ENCODE peak calls at places on chromosomes 12 and 14, in nine cellular contexts. L is EL; U is ELF-1; C is HT1080; F is HuH-7.5; R is ureter; G is Daoy; Z is activated T-cell treated with anti-CD3 and anti-CD28 coated beads, Interleukin-2, amount 50 U/mL, for 1 hour; D is ovary. E is an unnamed sample.

GRCh38 chr12:10959777-10960176 is 20.7 kb upstream of the TAS2R14 start:
- DNase-seq in L (no peak), U (no peak), C (no peak), F (no peak), R (no peak), G (no peak), Z (no peak), D (no peak), E (no peak)

GRCh38 chr12:64900540-64900939 is 76.1 kb downstream of the TBC1D30 start:
- DNase-seq in L (peak), U (no peak), C (peak), F (no peak), R (no peak), G (peak), Z (no peak), D (no peak), E (no peak)

GRCh38 chr14:68675233-68675577 is 117.7 kb downstream of the ZFP36L1 start:
- DNase-seq in L (peak), U (no peak), C (peak), F (no peak), R (no peak), G (peak), Z (no peak), D (no peak), E (no peak)

GRCh38 chr14:48937796-48938195 is 648.4 kb downstream of the RPS29 start:
- DNase-seq in L (no peak), U (peak), C (peak), F (no peak), R (no peak), G (no peak), Z (no peak), D (no peak), E (no peak)

GRCh38 chr12:20125259-20125919 is 242.9 kb upstream of the PDE3A start:
- DNase-seq in L (no peak), U (no peak), C (no peak), F (no peak), R (no peak), G (no peak), Z (no peak), D (no peak), E (no peak)

GRCh38 chr12:113135178-113136127 is at the start of gene RASAL1:
- DNase-seq in L (no peak), U (peak), C (no peak), F (no peak), R (no peak), G (peak), Z (peak), D (no peak), E (peak)

GRCh38 chr12:16389594-16389993 is 42.1 kb downstream of the MGST1 start:
- DNase-seq in L (peak), U (no peak), C (peak), F (no peak), R (no peak), G (peak), Z (no peak), D (no peak), E (no peak)

GRCh38 chr14:104393199-104393897 is 186.2 kb upstream of the C14orf180 start:
- DNase-seq in L (no peak), U (no peak), C (no peak), F (no peak), R (peak), G (no peak), Z (no peak), D (no peak), E (no peak)

GRCh38 chr12:24360057-24360456 is 410.6 kb upstream of the SOX5 start:
- DNase-seq in L (no peak), U (no peak), C (no peak), F (no peak), R (no peak), G (no peak), Z (no peak), D (no peak), E (no peak)

GRCh38 chr12:95323204-95323603 is 105.6 kb downstream of the VEZT start:
- DNase-seq in L (peak), U (no peak), C (no peak), F (no peak), R (no peak), G (no peak), Z (no peak), D (no peak), E (no peak)

GRCh38 chr14:100375273-100375962 is 52.3 kb downstream of the SLC25A47 start:
- DNase-seq in L (peak), U (peak), C (peak), F (no peak), R (peak), G (peak), Z (peak), D (no peak), E (peak)

GRCh38 chr12:27778206-27778605 is 1.8 kb upstream of the KLHL42 start:
- DNase-seq in L (no peak), U (no peak), C (no peak), F (no peak), R (no peak), G (no peak), Z (no peak), D (no peak), E (no peak)

GRCh38 chr12:122740351-122740750 is 9.7 kb upstream of the HCAR1 start:
- DNase-seq in L (peak), U (peak), C (no peak), F (no peak), R (no peak), G (no peak), Z (no peak), D (no peak), E (no peak)

GRCh38 chr14:65972891-65973290 is 513.3 kb upstream of the CCDC196 start:
- DNase-seq in L (peak), U (no peak), C (peak), F (no peak), R (no peak), G (peak), Z (no peak), D (no peak), E (no peak)

GRCh38 chr14:85317491-85318021 is 212.4 kb upstream of the FLRT2 start:
- DNase-seq in L (peak), U (no peak), C (peak), F (no peak), R (no peak), G (no peak), Z (no peak), D (no peak), E (no peak)

GRCh38 chr12:23857201-23857600 is 92.3 kb downstream of the SOX5 start:
- DNase-seq in L (no peak), U (no peak), C (no peak), F (no peak), R (no peak), G (no peak), Z (no peak), D (no peak), E (no peak)

GRCh38 chr12:50839032-50839431 is 3.7 kb upstream of the TMPRSS12 start:
- DNase-seq in L (no peak), U (peak), C (no peak), F (no peak), R (no peak), G (no peak), Z (no peak), D (no peak), E (no peak)

GRCh38 chr12:5718680-5719079 is 226.4 kb downstream of the ANO2 start:
- DNase-seq in L (no peak), U (no peak), C (peak), F (no peak), R (peak), G (peak), Z (no peak), D (no peak), E (no peak)

GRCh38 chr12:26954027-26954426 is 15.8 kb downstream of the FGFR1OP2 start:
- DNase-seq in L (no peak), U (no peak), C (no peak), F (no peak), R (no peak), G (no peak), Z (no peak), D (no peak), E (no peak)

GRCh38 chr12:91507754-91508153 is 325.1 kb upstream of the DCN start:
- DNase-seq in L (no peak), U (no peak), C (no peak), F (no peak), R (no peak), G (no peak), Z (no peak), D (no peak), E (no peak)

GRCh38 chr12:76346798-76347420 is 1.3 kb downstream of the BBS10 start:
- DNase-seq in L (peak), U (no peak), C (peak), F (peak), R (no peak), G (peak), Z (no peak), D (no peak), E (no peak)

GRCh38 chr14:22847661-22848341 is 11.4 kb downstream of the MMP14 start:
- DNase-seq in L (peak), U (no peak), C (peak), F (no peak), R (no peak), G (peak), Z (no peak), D (peak), E (no peak)

GRCh38 chr12:13234045-13234641 is 37.6 kb downstream of the EMP1 start:
- DNase-seq in L (peak), U (no peak), C (peak), F (peak), R (peak), G (peak), Z (no peak), D (no peak), E (peak)

GRCh38 chr14:37590810-37591139 is 4.3 kb downstream of the FOXA1 start:
- DNase-seq in L (no peak), U (no peak), C (no peak), F (no peak), R (no peak), G (no peak), Z (no peak), D (no peak), E (no peak)

GRCh38 chr12:103499571-103499970 is 3.8 kb upstream of the C12orf42 start:
- DNase-seq in L (no peak), U (no peak), C (no peak), F (no peak), R (no peak), G (no peak), Z (no peak), D (no peak), E (no peak)

GRCh38 chr12:27870939-27871338 is 90.9 kb upstream of the MANSC4 start:
- DNase-seq in L (peak), U (no peak), C (peak), F (no peak), R (no peak), G (peak), Z (no peak), D (no peak), E (no peak)

GRCh38 chr12:96436366-96437295 is 36.4 kb upstream of the CDK17 start:
- DNase-seq in L (no peak), U (no peak), C (no peak), F (no peak), R (no peak), G (no peak), Z (no peak), D (no peak), E (no peak)

GRCh38 chr12:38384816-38385491 is 68.4 kb downstream of the ALG10B start:
- DNase-seq in L (no peak), U (peak), C (peak), F (no peak), R (no peak), G (peak), Z (no peak), D (no peak), E (no peak)